ENCODE peak calls at places on chromosomes 3 and 15, in nine cellular contexts. One of them, this sample, is unnamed.

GRCh38 chr15:67917037-67917436 is 77.2 kb upstream of the RNU6-1 start:
- DNase-seq in GM12865: no peak
- DNase-seq in MM.1S: no peak
- DNase-seq in activated naive CD4-positive, alpha-beta T cell treated with anti-CD3 and anti-CD28 coated beads for 36 hours: no peak
- DNase-seq in fibroblast of the aortic adventitia: peak; percentile 45
- DNase-seq in AG04450: no peak
- DNase-seq in HEK293T: no peak
- DNase-seq in mesendoderm: no peak
- DNase-seq in epithelial cell of esophagus: no peak
- DNase-seq in this sample: no peak

GRCh38 chr15:56128081-56128480 is 115.6 kb downstream of the RFX7 start:
- DNase-seq in mesendoderm: no peak
- DNase-seq in fibroblast of the aortic adventitia: no peak
- DNase-seq in epithelial cell of esophagus: no peak
- DNase-seq in HEK293T: no peak
- DNase-seq in MM.1S: no peak
- DNase-seq in activated naive CD4-positive, alpha-beta T cell treated with anti-CD3 and anti-CD28 coated beads for 36 hours: no peak
- DNase-seq in GM12865: no peak
- DNase-seq in AG04450: no peak
- DNase-seq in this sample: no peak

GRCh38 chr3:119365418-119365817 is 71.2 kb downstream of the ARHGAP31 start:
- DNase-seq in activated naive CD4-positive, alpha-beta T cell treated with anti-CD3 and anti-CD28 coated beads for 36 hours: no peak
- DNase-seq in mesendoderm: no peak
- DNase-seq in GM12865: no peak
- DNase-seq in HEK293T: no peak
- DNase-seq in epithelial cell of esophagus: no peak
- DNase-seq in AG04450: no peak
- DNase-seq in fibroblast of the aortic adventitia: peak; percentile 23
- DNase-seq in MM.1S: no peak
- DNase-seq in this sample: no peak

GRCh38 chr3:164897335-164897734 is 181.0 kb downstream of the SI start:
- DNase-seq in HEK293T: peak; percentile 3
- DNase-seq in activated naive CD4-positive, alpha-beta T cell treated with anti-CD3 and anti-CD28 coated beads for 36 hours: no peak
- DNase-seq in mesendoderm: no peak
- DNase-seq in epithelial cell of esophagus: no peak
- DNase-seq in AG04450: no peak
- DNase-seq in fibroblast of the aortic adventitia: no peak
- DNase-seq in MM.1S: peak; percentile 69
- DNase-seq in GM12865: no peak
- DNase-seq in this sample: no peak

GRCh38 chr3:8443829-8444791 is 57.5 kb upstream of the LMCD1 start:
- DNase-seq in MM.1S: no peak
- DNase-seq in GM12865: peak; percentile 28
- DNase-seq in HEK293T: peak; percentile 50
- DNase-seq in epithelial cell of esophagus: peak; percentile 97
- DNase-seq in AG04450: peak; percentile 96
- DNase-seq in mesendoderm: peak; percentile 96
- DNase-seq in fibroblast of the aortic adventitia: peak; percentile 97
- DNase-seq in activated naive CD4-positive, alpha-beta T cell treated with anti-CD3 and anti-CD28 coated beads for 36 hours: peak; percentile 4
- DNase-seq in this sample: no peak

GRCh38 chr15:36331531-36332275 is 247.7 kb upstream of the CDIN1 start:
- DNase-seq in activated naive CD4-positive, alpha-beta T cell treated with anti-CD3 and anti-CD28 coated beads for 36 hours: no peak
- DNase-seq in MM.1S: peak; percentile 9
- DNase-seq in epithelial cell of esophagus: no peak
- DNase-seq in HEK293T: no peak
- DNase-seq in GM12865: no peak
- DNase-seq in fibroblast of the aortic adventitia: peak; percentile 46
- DNase-seq in mesendoderm: no peak
- DNase-seq in AG04450: no peak
- DNase-seq in this sample: no peak

GRCh38 chr15:73781038-73781925 is 28.1 kb upstream of the INSYN1 start:
- DNase-seq in mesendoderm: peak; percentile 68
- DNase-seq in fibroblast of the aortic adventitia: peak; percentile 34
- DNase-seq in HEK293T: no peak
- DNase-seq in GM12865: peak; percentile 10
- DNase-seq in AG04450: no peak
- DNase-seq in activated naive CD4-positive, alpha-beta T cell treated with anti-CD3 and anti-CD28 coated beads for 36 hours: peak; percentile 34
- DNase-seq in epithelial cell of esophagus: peak; percentile 52
- DNase-seq in MM.1S: peak; percentile 9
- DNase-seq in this sample: no peak

GRCh38 chr15:46502668-46503067 is 867.8 kb downstream of the SQOR start:
- DNase-seq in HEK293T: no peak
- DNase-seq in mesendoderm: peak; percentile 6
- DNase-seq in activated naive CD4-positive, alpha-beta T cell treated with anti-CD3 and anti-CD28 coated beads for 36 hours: no peak
- DNase-seq in GM12865: peak; percentile 27
- DNase-seq in AG04450: no peak
- DNase-seq in MM.1S: peak; percentile 77
- DNase-seq in epithelial cell of esophagus: peak; percentile 2
- DNase-seq in fibroblast of the aortic adventitia: no peak
- DNase-seq in this sample: no peak

GRCh38 chr3:183122257-183122932 is 23.1 kb upstream of the MCCC1 start:
- DNase-seq in GM12865: peak; percentile 55
- DNase-seq in epithelial cell of esophagus: peak; percentile 49
- DNase-seq in AG04450: no peak
- DNase-seq in activated naive CD4-positive, alpha-beta T cell treated with anti-CD3 and anti-CD28 coated beads for 36 hours: no peak
- DNase-seq in HEK293T: peak; percentile 26
- DNase-seq in MM.1S: peak; percentile 72
- DNase-seq in fibroblast of the aortic adventitia: peak; percentile 86
- DNase-seq in mesendoderm: peak; percentile 59
- DNase-seq in this sample: no peak

GRCh38 chr15:60752973-60753720 is 274.2 kb upstream of the ICE2 start:
- DNase-seq in epithelial cell of esophagus: no peak
- DNase-seq in HEK293T: no peak
- DNase-seq in fibroblast of the aortic adventitia: no peak
- DNase-seq in GM12865: no peak
- DNase-seq in activated naive CD4-positive, alpha-beta T cell treated with anti-CD3 and anti-CD28 coated beads for 36 hours: no peak
- DNase-seq in AG04450: no peak
- DNase-seq in mesendoderm: no peak
- DNase-seq in MM.1S: no peak
- DNase-seq in this sample: no peak

GRCh38 chr15:92714457-92715401 is 59.2 kb upstream of the FAM174B start:
- DNase-seq in GM12865: peak; percentile 67
- DNase-seq in mesendoderm: peak; percentile 79
- DNase-seq in fibroblast of the aortic adventitia: peak; percentile 77
- DNase-seq in MM.1S: peak; percentile 76
- DNase-seq in epithelial cell of esophagus: peak; percentile 55
- DNase-seq in HEK293T: peak; percentile 82
- DNase-seq in activated naive CD4-positive, alpha-beta T cell treated with anti-CD3 and anti-CD28 coated beads for 36 hours: peak; percentile 84
- DNase-seq in AG04450: peak; percentile 50
- DNase-seq in this sample: peak; percentile 55

GRCh38 chr15:55789066-55789660 is 46.2 kb upstream of the PRTG start:
- DNase-seq in fibroblast of the aortic adventitia: no peak
- DNase-seq in activated naive CD4-positive, alpha-beta T cell treated with anti-CD3 and anti-CD28 coated beads for 36 hours: peak; percentile 74
- DNase-seq in AG04450: no peak
- DNase-seq in epithelial cell of esophagus: peak; percentile 6
- DNase-seq in mesendoderm: peak; percentile 69
- DNase-seq in HEK293T: peak; percentile 32
- DNase-seq in MM.1S: peak; percentile 20
- DNase-seq in GM12865: peak; percentile 40
- DNase-seq in this sample: peak; percentile 23

GRCh38 chr3:37861540-37862051 is at the start of gene CTDSPL:
- DNase-seq in epithelial cell of esophagus: peak; percentile 72
- DNase-seq in MM.1S: peak; percentile 25
- DNase-seq in mesendoderm: peak; percentile 48
- DNase-seq in HEK293T: peak; percentile 67
- DNase-seq in fibroblast of the aortic adventitia: peak; percentile 48
- DNase-seq in activated naive CD4-positive, alpha-beta T cell treated with anti-CD3 and anti-CD28 coated beads for 36 hours: no peak
- DNase-seq in AG04450: no peak
- DNase-seq in GM12865: no peak
- DNase-seq in this sample: no peak

GRCh38 chr3:94285874-94286273 is 223.0 kb downstream of the NSUN3 start:
- DNase-seq in GM12865: no peak
- DNase-seq in fibroblast of the aortic adventitia: peak; percentile 20
- DNase-seq in MM.1S: no peak
- DNase-seq in mesendoderm: no peak
- DNase-seq in epithelial cell of esophagus: peak; percentile 25
- DNase-seq in activated naive CD4-positive, alpha-beta T cell treated with anti-CD3 and anti-CD28 coated beads for 36 hours: no peak
- DNase-seq in HEK293T: no peak
- DNase-seq in AG04450: no peak
- DNase-seq in this sample: no peak

GRCh38 chr3:152258448-152259302 is 10.1 kb upstream of the MBNL1 start:
- DNase-seq in GM12865: peak; percentile 53
- DNase-seq in mesendoderm: no peak
- DNase-seq in activated naive CD4-positive, alpha-beta T cell treated with anti-CD3 and anti-CD28 coated beads for 36 hours: peak; percentile 81
- DNase-seq in epithelial cell of esophagus: peak; percentile 98
- DNase-seq in AG04450: peak; percentile 82
- DNase-seq in HEK293T: no peak
- DNase-seq in fibroblast of the aortic adventitia: peak; percentile 98
- DNase-seq in MM.1S: no peak
- DNase-seq in this sample: no peak

GRCh38 chr3:43726511-43726910 is 35.8 kb downstream of the ABHD5 start:
- DNase-seq in AG04450: no peak
- DNase-seq in HEK293T: no peak
- DNase-seq in GM12865: no peak
- DNase-seq in activated naive CD4-positive, alpha-beta T cell treated with anti-CD3 and anti-CD28 coated beads for 36 hours: no peak
- DNase-seq in mesendoderm: no peak
- DNase-seq in epithelial cell of esophagus: no peak
- DNase-seq in fibroblast of the aortic adventitia: peak; percentile 83
- DNase-seq in MM.1S: no peak
- DNase-seq in this sample: no peak

GRCh38 chr15:60905587-60905986 is 323.5 kb downstream of the RORA start:
- DNase-seq in MM.1S: peak; percentile 29
- DNase-seq in mesendoderm: peak; percentile 34
- DNase-seq in epithelial cell of esophagus: peak; percentile 3
- DNase-seq in HEK293T: no peak
- DNase-seq in activated naive CD4-positive, alpha-beta T cell treated with anti-CD3 and anti-CD28 coated beads for 36 hours: peak; percentile 66
- DNase-seq in fibroblast of the aortic adventitia: no peak
- DNase-seq in GM12865: peak; percentile 33
- DNase-seq in AG04450: no peak
- DNase-seq in this sample: no peak

GRCh38 chr3:139173372-139174108 is 128.8 kb upstream of the PRR23C start:
- DNase-seq in MM.1S: peak; percentile 80
- DNase-seq in epithelial cell of esophagus: peak; percentile 11
- DNase-seq in HEK293T: no peak
- DNase-seq in GM12865: peak; percentile 24
- DNase-seq in fibroblast of the aortic adventitia: peak; percentile 72
- DNase-seq in activated naive CD4-positive, alpha-beta T cell treated with anti-CD3 and anti-CD28 coated beads for 36 hours: no peak
- DNase-seq in mesendoderm: no peak
- DNase-seq in AG04450: no peak
- DNase-seq in this sample: no peak

GRCh38 chr3:137020315-137020714 is 62.5 kb downstream of the IL20RB start:
- DNase-seq in fibroblast of the aortic adventitia: no peak
- DNase-seq in epithelial cell of esophagus: no peak
- DNase-seq in HEK293T: no peak
- DNase-seq in GM12865: no peak
- DNase-seq in MM.1S: no peak
- DNase-seq in activated naive CD4-positive, alpha-beta T cell treated with anti-CD3 and anti-CD28 coated beads for 36 hours: no peak
- DNase-seq in AG04450: no peak
- DNase-seq in mesendoderm: no peak
- DNase-seq in this sample: no peak

GRCh38 chr3:127690823-127691452 is 18.2 kb downstream of the ABTB1 start:
- DNase-seq in activated naive CD4-positive, alpha-beta T cell treated with anti-CD3 and anti-CD28 coated beads for 36 hours: no peak
- DNase-seq in epithelial cell of esophagus: peak; percentile 77
- DNase-seq in GM12865: peak; percentile 49
- DNase-seq in fibroblast of the aortic adventitia: peak; percentile 75
- DNase-seq in HEK293T: peak; percentile 56
- DNase-seq in MM.1S: peak; percentile 14
- DNase-seq in mesendoderm: peak; percentile 88
- DNase-seq in AG04450: no peak
- DNase-seq in this sample: no peak

GRCh38 chr3:146896711-146897110 is 291.6 kb upstream of the PLSCR5 start:
- DNase-seq in MM.1S: no peak
- DNase-seq in GM12865: no peak
- DNase-seq in HEK293T: no peak
- DNase-seq in epithelial cell of esophagus: peak; percentile 2
- DNase-seq in activated naive CD4-positive, alpha-beta T cell treated with anti-CD3 and anti-CD28 coated beads for 36 hours: no peak
- DNase-seq in AG04450: no peak
- DNase-seq in fibroblast of the aortic adventitia: no peak
- DNase-seq in mesendoderm: peak; percentile 2
- DNase-seq in this sample: no peak

GRCh38 chr3:33067484-33067883 is 29.5 kb downstream of the GLB1 start:
- DNase-seq in activated naive CD4-positive, alpha-beta T cell treated with anti-CD3 and anti-CD28 coated beads for 36 hours: no peak
- DNase-seq in mesendoderm: peak; percentile 23
- DNase-seq in GM12865: no peak
- DNase-seq in AG04450: no peak
- DNase-seq in MM.1S: no peak
- DNase-seq in epithelial cell of esophagus: no peak
- DNase-seq in HEK293T: no peak
- DNase-seq in fibroblast of the aortic adventitia: peak; percentile 14
- DNase-seq in this sample: no peak

GRCh38 chr3:44894485-44894884 is 20.1 kb downstream of the TGM4 start:
- DNase-seq in AG04450: no peak
- DNase-seq in HEK293T: no peak
- DNase-seq in fibroblast of the aortic adventitia: peak; percentile 10
- DNase-seq in MM.1S: no peak
- DNase-seq in mesendoderm: peak; percentile 96
- DNase-seq in GM12865: no peak
- DNase-seq in epithelial cell of esophagus: no peak
- DNase-seq in activated naive CD4-positive, alpha-beta T cell treated with anti-CD3 and anti-CD28 coated beads for 36 hours: no peak
- DNase-seq in this sample: no peak

GRCh38 chr15:27671794-27672438 is 427.2 kb downstream of the OCA2 start:
- DNase-seq in epithelial cell of esophagus: no peak
- DNase-seq in HEK293T: no peak
- DNase-seq in mesendoderm: no peak
- DNase-seq in AG04450: no peak
- DNase-seq in fibroblast of the aortic adventitia: no peak
- DNase-seq in GM12865: no peak
- DNase-seq in MM.1S: no peak
- DNase-seq in activated naive CD4-positive, alpha-beta T cell treated with anti-CD3 and anti-CD28 coated beads for 36 hours: no peak
- DNase-seq in this sample: no peak

GRCh38 chr3:72449551-72449950 is 398.7 kb downstream of the SHQ1 start:
- DNase-seq in activated naive CD4-positive, alpha-beta T cell treated with anti-CD3 and anti-CD28 coated beads for 36 hours: no peak
- DNase-seq in HEK293T: no peak
- DNase-seq in AG04450: no peak
- DNase-seq in fibroblast of the aortic adventitia: peak; percentile 42
- DNase-seq in epithelial cell of esophagus: no peak
- DNase-seq in GM12865: no peak
- DNase-seq in mesendoderm: no peak
- DNase-seq in MM.1S: no peak
- DNase-seq in this sample: no peak

GRCh38 chr3:69092030-69092513 is 7.3 kb downstream of the ARL6IP5 start:
- DNase-seq in activated naive CD4-positive, alpha-beta T cell treated with anti-CD3 and anti-CD28 coated beads for 36 hours: peak; percentile 51
- DNase-seq in AG04450: no peak
- DNase-seq in mesendoderm: peak; percentile 24
- DNase-seq in MM.1S: peak; percentile 47
- DNase-seq in HEK293T: no peak
- DNase-seq in GM12865: peak; percentile 67
- DNase-seq in fibroblast of the aortic adventitia: no peak
- DNase-seq in epithelial cell of esophagus: no peak
- DNase-seq in this sample: no peak

GRCh38 chr3:98986073-98986472 is 84.6 kb upstream of the DCBLD2 start:
- DNase-seq in AG04450: peak; percentile 91
- DNase-seq in HEK293T: peak; percentile 43
- DNase-seq in activated naive CD4-positive, alpha-beta T cell treated with anti-CD3 and anti-CD28 coated beads for 36 hours: no peak
- DNase-seq in epithelial cell of esophagus: peak; percentile 91
- DNase-seq in mesendoderm: peak; percentile 95
- DNase-seq in MM.1S: no peak
- DNase-seq in GM12865: no peak
- DNase-seq in fibroblast of the aortic adventitia: peak; percentile 86
- DNase-seq in this sample: no peak

GRCh38 chr3:132870596-132870995 is 148.4 kb upstream of the NPHP3 start:
- DNase-seq in fibroblast of the aortic adventitia: no peak
- DNase-seq in HEK293T: no peak
- DNase-seq in GM12865: no peak
- DNase-seq in AG04450: no peak
- DNase-seq in activated naive CD4-positive, alpha-beta T cell treated with anti-CD3 and anti-CD28 coated beads for 36 hours: no peak
- DNase-seq in MM.1S: no peak
- DNase-seq in mesendoderm: no peak
- DNase-seq in epithelial cell of esophagus: no peak
- DNase-seq in this sample: no peak

GRCh38 chr3:56269755-56270154 is 198.5 kb downstream of the ERC2 start:
- DNase-seq in HEK293T: no peak
- DNase-seq in MM.1S: no peak
- DNase-seq in mesendoderm: no peak
- DNase-seq in AG04450: no peak
- DNase-seq in activated naive CD4-positive, alpha-beta T cell treated with anti-CD3 and anti-CD28 coated beads for 36 hours: no peak
- DNase-seq in GM12865: no peak
- DNase-seq in fibroblast of the aortic adventitia: peak; percentile 14
- DNase-seq in epithelial cell of esophagus: no peak
- DNase-seq in this sample: no peak

GRCh38 chr3:127803619-127804018 is 18.7 kb downstream of the MGLL start:
- DNase-seq in AG04450: peak; percentile 72
- DNase-seq in HEK293T: no peak
- DNase-seq in epithelial cell of esophagus: peak; percentile 98
- DNase-seq in mesendoderm: peak; percentile 87
- DNase-seq in fibroblast of the aortic adventitia: peak; percentile 88
- DNase-seq in MM.1S: no peak
- DNase-seq in activated naive CD4-positive, alpha-beta T cell treated with anti-CD3 and anti-CD28 coated beads for 36 hours: no peak
- DNase-seq in GM12865: no peak
- DNase-seq in this sample: no peak